ENCODE peak calls at places on chromosomes 2 and 18, in four cellular contexts. M is stimulated activated CD8-positive, alpha-beta memory T cell treated with anti-CD3 and anti-CD28 coated beads, Interleukin-15, amount 100 ng/mL, for 1 hour; C is lower lobe of right lung; Y is GM23248. R is an unnamed sample.
A peak's percentile ranks its signal among the peaks of the same experiment; 100 is the strongest.

GRCh38 chr2:99619211-99619610 is 129.4 kb upstream of the REV1 start:
- DNase-seq in C (no peak), M (no peak), Y (no peak), R (no peak)

GRCh38 chr2:20650412-20650879 is 452 bp downstream of the HS1BP3 start:
- DNase-seq in C (peak; percentile 61), Y (peak; percentile 83), M (no peak), R (no peak)

GRCh38 chr2:126370208-126370607 is 285.8 kb upstream of the GYPC start:
- DNase-seq in C (no peak), Y (no peak), M (no peak), R (no peak)

GRCh38 chr18:7885763-7886295 is 318.7 kb downstream of the PTPRM start:
- DNase-seq in M (no peak), C (no peak), Y (no peak), R (no peak)

GRCh38 chr2:38665854-38666577 is at the start of gene GALM:
- DNase-seq in M (no peak), Y (peak; percentile 88), C (peak; percentile 84), R (peak; percentile 61)

GRCh38 chr2:39421354-39421753 is 15.7 kb downstream of the MAP4K3 start:
- DNase-seq in C (no peak), Y (no peak), M (no peak), R (no peak)

GRCh38 chr18:58593930-58594329 is 35.0 kb downstream of the ALPK2 start:
- DNase-seq in Y (peak; percentile 58), C (no peak), M (no peak), R (no peak)

GRCh38 chr2:64692401-64692800 is 38.7 kb upstream of the SERTAD2 start:
- DNase-seq in Y (peak; percentile 48), C (no peak), M (no peak), R (no peak)

GRCh38 chr18:12393998-12394397 is 13.7 kb upstream of the PRELID3A start:
- DNase-seq in C (no peak), M (no peak), Y (peak; percentile 26), R (no peak)

GRCh38 chr2:37026050-37026449 is 58.1 kb downstream of the HEATR5B start:
- DNase-seq in C (no peak), Y (peak; percentile 11), M (no peak), R (no peak)

GRCh38 chr2:234564719-234565118 is 67.8 kb upstream of the ARL4C start:
- DNase-seq in Y (peak; percentile 60), C (no peak), M (no peak), R (no peak)

GRCh38 chr2:98908909-98909308 is 27.1 kb downstream of the CRACDL start:
- DNase-seq in C (no peak), Y (peak; percentile 61), M (no peak), R (no peak)

GRCh38 chr2:15364561-15364960 is 196.6 kb downstream of the NBAS start:
- DNase-seq in M (no peak), C (no peak), Y (peak; percentile 50), R (no peak)

GRCh38 chr18:48220146-48220499 is 189.1 kb downstream of the ZBTB7C start:
- DNase-seq in Y (no peak), M (no peak), C (no peak), R (no peak)

GRCh38 chr18:3664563-3665178 is 214.7 kb downstream of the TGIF1 start:
- DNase-seq in C (peak; percentile 55), Y (peak; percentile 19), M (no peak), R (no peak)

GRCh38 chr18:23900979-23901378 is 113.6 kb upstream of the TTC39C start:
- DNase-seq in M (no peak), C (no peak), Y (no peak), R (no peak)

GRCh38 chr2:218360453-218360852 is 3.8 kb downstream of the CATIP start:
- DNase-seq in M (no peak), Y (no peak), C (peak; percentile 79), R (no peak)

GRCh38 chr18:48804856-48805610 is 145.7 kb downstream of the SMAD7 start:
- DNase-seq in Y (no peak), C (peak; percentile 30), M (no peak), R (no peak)

GRCh38 chr2:160472839-160473251 is 20.8 kb downstream of the RBMS1 start:
- DNase-seq in Y (no peak), M (no peak), C (no peak), R (no peak)

GRCh38 chr2:162100579-162100978 is 26.6 kb upstream of the DPP4 start:
- DNase-seq in M (no peak), Y (no peak), C (no peak), R (no peak)

GRCh38 chr2:11498543-11499034 is 32.6 kb upstream of the E2F6 start:
- DNase-seq in Y (peak; percentile 28), C (no peak), M (no peak), R (no peak)

GRCh38 chr2:241020629-241021190 is 22.3 kb downstream of the SNED1 start:
- DNase-seq in C (no peak), Y (no peak), M (no peak), R (no peak)